ENCODE peak calls at places on chromosomes 12 and 14, in seven cellular contexts. G is NCI-H1092, A is T follicular helper cell, H is foreskin fibroblast, S is EH, W is COLO829, P is HepG2. V is an unnamed sample.

GRCh38 chr12:55652352-55652751 is 15.7 kb downstream of the OR10P1 start:
- DNase-seq in G (no peak), A (no peak), H (no peak), S (no peak), W (no peak), P (no peak), V (no peak)

GRCh38 chr14:51014086-51014485 is 69.8 kb upstream of the PYGL start:
- DNase-seq in G (no peak), A (no peak), H (peak), S (peak), W (peak), P (no peak), V (no peak)

GRCh38 chr12:32768518-32768917 is 12.8 kb upstream of the YARS2 start:
- DNase-seq in G (no peak), A (no peak), H (no peak), S (no peak), W (no peak), P (no peak), V (no peak)

GRCh38 chr14:103509864-103510263 is 12.8 kb downstream of the CKB start:
- DNase-seq in G (no peak), A (no peak), H (no peak), S (no peak), W (no peak), P (no peak), V (no peak)

GRCh38 chr12:116922194-116922897 is 11.6 kb downstream of the FBXW8 start:
- DNase-seq in G (no peak), A (no peak), H (no peak), S (no peak), W (no peak), P (no peak), V (no peak)

GRCh38 chr12:55582066-55582465 is 9.8 kb downstream of the OR2AP1 start:
- DNase-seq in G (no peak), A (no peak), H (no peak), S (no peak), W (no peak), P (no peak), V (no peak)

GRCh38 chr14:102525213-102526143 is 15.9 kb upstream of the ANKRD9 start:
- DNase-seq in G (peak), A (no peak), H (peak), S (peak), W (no peak), P (peak), V (no peak)

GRCh38 chr12:91219511-91219910 is 36.9 kb upstream of the DCN start:
- DNase-seq in G (no peak), A (no peak), H (peak), S (peak), W (no peak), P (no peak), V (no peak)

GRCh38 chr12:92961949-92962348 is 32.9 kb upstream of the EEA1 start:
- DNase-seq in G (no peak), A (no peak), H (no peak), S (peak), W (no peak), P (no peak), V (no peak)

GRCh38 chr12:116712458-116713303 is 25.2 kb downstream of the SPRING1 start:
- DNase-seq in G (no peak), A (no peak), H (no peak), S (no peak), W (no peak), P (no peak), V (no peak)

GRCh38 chr12:3170423-3171194 is 93.4 kb downstream of the TSPAN9 start:
- DNase-seq in G (no peak), A (no peak), H (peak), S (peak), W (no peak), P (no peak), V (no peak)

GRCh38 chr12:120067084-120067869 is 49.3 kb downstream of the RAB35 start:
- DNase-seq in G (no peak), A (no peak), H (no peak), S (no peak), W (no peak), P (no peak), V (no peak)

GRCh38 chr12:92829683-92830282 is 99.3 kb downstream of the EEA1 start:
- DNase-seq in G (no peak), A (no peak), H (no peak), S (no peak), W (no peak), P (no peak), V (no peak)

GRCh38 chr14:92847220-92848148 is 53.4 kb downstream of the GOLGA5 start:
- DNase-seq in G (no peak), A (no peak), H (no peak), S (no peak), W (no peak), P (no peak), V (no peak)

GRCh38 chr12:31874961-31875608 is 84.1 kb upstream of the RESF1 start:
- DNase-seq in G (no peak), A (peak), H (peak), S (peak), W (peak), P (no peak), V (peak)

V was measured in left ventricle myocardium superior.